ENCODE peak calls at places on chromosomes 12 and 14, in nine cellular contexts. One of them, this sample, is unnamed.

GRCh38 chr14:75429562-75429961 is 1.7 kb downstream of the JDP2 start:
- DNase-seq in thyroid gland: no peak
- DNase-seq in fibroblast of lung: no peak
- DNase-seq in CD4-positive, alpha-beta memory T cell: no peak
- DNase-seq in IMR-90: no peak
- DNase-seq in pancreas: no peak
- DNase-seq in adipocyte: no peak
- DNase-seq in A673: no peak
- DNase-seq in CD8-positive, alpha-beta T cell: no peak
- DNase-seq in this sample: no peak

GRCh38 chr12:72141381-72141780 is 130.8 kb upstream of the TRHDE start:
- DNase-seq in thyroid gland: no peak
- DNase-seq in fibroblast of lung: peak; percentile 2
- DNase-seq in CD4-positive, alpha-beta memory T cell: no peak
- DNase-seq in IMR-90: peak; percentile 28
- DNase-seq in pancreas: no peak
- DNase-seq in adipocyte: peak; percentile 11
- DNase-seq in A673: peak; percentile 57
- DNase-seq in CD8-positive, alpha-beta T cell: no peak
- DNase-seq in this sample: no peak

GRCh38 chr12:123223241-123223668 is 9.7 kb downstream of the MPHOSPH9 start:
- DNase-seq in thyroid gland: no peak
- DNase-seq in fibroblast of lung: no peak
- DNase-seq in CD4-positive, alpha-beta memory T cell: peak; percentile 71
- DNase-seq in IMR-90: no peak
- DNase-seq in pancreas: no peak
- DNase-seq in adipocyte: no peak
- DNase-seq in A673: no peak
- DNase-seq in CD8-positive, alpha-beta T cell: peak; percentile 73
- DNase-seq in this sample: no peak

GRCh38 chr12:48979602-48980388 is 1.7 kb downstream of the WNT1 start:
- DNase-seq in thyroid gland: no peak
- DNase-seq in fibroblast of lung: no peak
- DNase-seq in CD4-positive, alpha-beta memory T cell: peak; percentile 74
- DNase-seq in IMR-90: no peak
- DNase-seq in pancreas: no peak
- DNase-seq in adipocyte: no peak
- DNase-seq in A673: no peak
- DNase-seq in CD8-positive, alpha-beta T cell: peak; percentile 74
- DNase-seq in this sample: no peak

GRCh38 chr14:77027538-77028383 is 747 bp downstream of the IRF2BPL start:
- DNase-seq in thyroid gland: peak; percentile 83
- DNase-seq in fibroblast of lung: peak; percentile 82
- DNase-seq in CD4-positive, alpha-beta memory T cell: peak; percentile 79
- DNase-seq in IMR-90: peak; percentile 81
- DNase-seq in pancreas: peak; percentile 78
- DNase-seq in adipocyte: peak; percentile 85
- DNase-seq in A673: peak; percentile 80
- DNase-seq in CD8-positive, alpha-beta T cell: peak; percentile 82
- DNase-seq in this sample: peak; percentile 89

GRCh38 chr12:12176402-12176801 is 90.4 kb downstream of the LRP6 start:
- DNase-seq in thyroid gland: no peak
- DNase-seq in fibroblast of lung: no peak
- DNase-seq in CD4-positive, alpha-beta memory T cell: no peak
- DNase-seq in IMR-90: no peak
- DNase-seq in pancreas: no peak
- DNase-seq in adipocyte: no peak
- DNase-seq in A673: no peak
- DNase-seq in CD8-positive, alpha-beta T cell: no peak
- DNase-seq in this sample: no peak

GRCh38 chr12:57829025-57829777 is 10.7 kb upstream of the AVIL start:
- DNase-seq in thyroid gland: no peak
- DNase-seq in fibroblast of lung: no peak
- DNase-seq in CD4-positive, alpha-beta memory T cell: no peak
- DNase-seq in IMR-90: no peak
- DNase-seq in pancreas: no peak
- DNase-seq in adipocyte: no peak
- DNase-seq in A673: no peak
- DNase-seq in CD8-positive, alpha-beta T cell: no peak
- DNase-seq in this sample: no peak

GRCh38 chr14:35934499-35934898 is 108.4 kb downstream of the BRMS1L start:
- DNase-seq in thyroid gland: no peak
- DNase-seq in fibroblast of lung: peak; percentile 9
- DNase-seq in CD4-positive, alpha-beta memory T cell: no peak
- DNase-seq in IMR-90: no peak
- DNase-seq in pancreas: no peak
- DNase-seq in adipocyte: no peak
- DNase-seq in A673: no peak
- DNase-seq in CD8-positive, alpha-beta T cell: no peak
- DNase-seq in this sample: no peak

GRCh38 chr12:66823857-66824570 is 145.1 kb upstream of the GRIP1 start:
- DNase-seq in thyroid gland: peak; percentile 12
- DNase-seq in fibroblast of lung: peak; percentile 43
- DNase-seq in CD4-positive, alpha-beta memory T cell: no peak
- DNase-seq in IMR-90: no peak
- DNase-seq in pancreas: no peak
- DNase-seq in adipocyte: peak; percentile 10
- DNase-seq in A673: peak; percentile 3
- DNase-seq in CD8-positive, alpha-beta T cell: no peak
- DNase-seq in this sample: no peak

GRCh38 chr14:50835280-50835679 is 4.3 kb upstream of the NIN start:
- DNase-seq in thyroid gland: no peak
- DNase-seq in fibroblast of lung: peak; percentile 45
- DNase-seq in CD4-positive, alpha-beta memory T cell: peak; percentile 45
- DNase-seq in IMR-90: peak; percentile 73
- DNase-seq in pancreas: no peak
- DNase-seq in adipocyte: no peak
- DNase-seq in A673: peak; percentile 15
- DNase-seq in CD8-positive, alpha-beta T cell: peak; percentile 67
- DNase-seq in this sample: no peak

GRCh38 chr12:122061253-122061652 is 17.3 kb upstream of the MLXIP start:
- DNase-seq in thyroid gland: no peak
- DNase-seq in fibroblast of lung: no peak
- DNase-seq in CD4-positive, alpha-beta memory T cell: no peak
- DNase-seq in IMR-90: no peak
- DNase-seq in pancreas: no peak
- DNase-seq in adipocyte: no peak
- DNase-seq in A673: no peak
- DNase-seq in CD8-positive, alpha-beta T cell: no peak
- DNase-seq in this sample: peak; percentile 57

GRCh38 chr12:129212221-129212630 is 358.9 kb downstream of the GLT1D1 start:
- DNase-seq in thyroid gland: no peak
- DNase-seq in fibroblast of lung: peak; percentile 88
- DNase-seq in CD4-positive, alpha-beta memory T cell: no peak
- DNase-seq in IMR-90: no peak
- DNase-seq in pancreas: no peak
- DNase-seq in adipocyte: no peak
- DNase-seq in A673: no peak
- DNase-seq in CD8-positive, alpha-beta T cell: no peak
- DNase-seq in this sample: no peak

GRCh38 chr12:95731519-95731958 is 59.0 kb downstream of the NTN4 start:
- DNase-seq in thyroid gland: no peak
- DNase-seq in fibroblast of lung: no peak
- DNase-seq in CD4-positive, alpha-beta memory T cell: no peak
- DNase-seq in IMR-90: no peak
- DNase-seq in pancreas: no peak
- DNase-seq in adipocyte: no peak
- DNase-seq in A673: no peak
- DNase-seq in CD8-positive, alpha-beta T cell: no peak
- DNase-seq in this sample: no peak

GRCh38 chr12:29148958-29149690 is at the start of gene FAR2:
- DNase-seq in thyroid gland: no peak
- DNase-seq in fibroblast of lung: peak; percentile 53
- DNase-seq in CD4-positive, alpha-beta memory T cell: peak; percentile 57
- DNase-seq in IMR-90: no peak
- DNase-seq in pancreas: no peak
- DNase-seq in adipocyte: peak; percentile 71
- DNase-seq in A673: peak; percentile 61
- DNase-seq in CD8-positive, alpha-beta T cell: peak; percentile 58
- DNase-seq in this sample: no peak

GRCh38 chr12:64671682-64672081 is 61.4 kb downstream of the RASSF3 start:
- DNase-seq in thyroid gland: no peak
- DNase-seq in fibroblast of lung: no peak
- DNase-seq in CD4-positive, alpha-beta memory T cell: no peak
- DNase-seq in IMR-90: no peak
- DNase-seq in pancreas: no peak
- DNase-seq in adipocyte: no peak
- DNase-seq in A673: peak; percentile 50
- DNase-seq in CD8-positive, alpha-beta T cell: no peak
- DNase-seq in this sample: no peak

GRCh38 chr12:102634216-102634615 is 153.9 kb upstream of the IGF1 start:
- DNase-seq in thyroid gland: no peak
- DNase-seq in fibroblast of lung: peak; percentile 70
- DNase-seq in CD4-positive, alpha-beta memory T cell: no peak
- DNase-seq in IMR-90: peak; percentile 79
- DNase-seq in pancreas: no peak
- DNase-seq in adipocyte: peak; percentile 84
- DNase-seq in A673: no peak
- DNase-seq in CD8-positive, alpha-beta T cell: no peak
- DNase-seq in this sample: no peak

GRCh38 chr12:52414936-52415335 is 8.8 kb upstream of the KRT82 start:
- DNase-seq in thyroid gland: no peak
- DNase-seq in fibroblast of lung: no peak
- DNase-seq in CD4-positive, alpha-beta memory T cell: no peak
- DNase-seq in IMR-90: no peak
- DNase-seq in pancreas: no peak
- DNase-seq in adipocyte: no peak
- DNase-seq in A673: no peak
- DNase-seq in CD8-positive, alpha-beta T cell: no peak
- DNase-seq in this sample: no peak
- H3K36me3 ChIP-seq in thyroid gland: no peaks in the 10 kb centered on the region
- H3K36me3 ChIP-seq in fibroblast of lung: no peaks in the 10 kb centered on the region
- H3K36me3 ChIP-seq in CD4-positive, alpha-beta memory T cell: no peaks in the 10 kb centered on the region
- H3K36me3 ChIP-seq in IMR-90: no peaks in the 10 kb centered on the region
- H3K36me3 ChIP-seq in pancreas: no peaks in the 10 kb centered on the region
- H3K36me3 ChIP-seq in adipocyte: no peaks in the 10 kb centered on the region
- H3K36me3 ChIP-seq in A673: no peaks in the 10 kb centered on the region
- H3K36me3 ChIP-seq in CD8-positive, alpha-beta T cell: no peaks in the 10 kb centered on the region
- H3K36me3 ChIP-seq in this sample: no peaks in the 10 kb centered on the region

GRCh38 chr12:89861086-89861485 is 152.4 kb upstream of the ATP2B1 start:
- DNase-seq in thyroid gland: no peak
- DNase-seq in fibroblast of lung: no peak
- DNase-seq in CD4-positive, alpha-beta memory T cell: no peak
- DNase-seq in IMR-90: peak; percentile 26
- DNase-seq in pancreas: no peak
- DNase-seq in adipocyte: no peak
- DNase-seq in A673: no peak
- DNase-seq in CD8-positive, alpha-beta T cell: no peak
- DNase-seq in this sample: no peak

GRCh38 chr12:89858718-89859117 is 150.1 kb upstream of the ATP2B1 start:
- DNase-seq in thyroid gland: no peak
- DNase-seq in fibroblast of lung: no peak
- DNase-seq in CD4-positive, alpha-beta memory T cell: no peak
- DNase-seq in IMR-90: no peak
- DNase-seq in pancreas: no peak
- DNase-seq in adipocyte: no peak
- DNase-seq in A673: no peak
- DNase-seq in CD8-positive, alpha-beta T cell: no peak
- DNase-seq in this sample: no peak

GRCh38 chr12:89856431-89856830 is 147.8 kb upstream of the ATP2B1 start:
- DNase-seq in thyroid gland: no peak
- DNase-seq in fibroblast of lung: peak; percentile 87
- DNase-seq in CD4-positive, alpha-beta memory T cell: no peak
- DNase-seq in IMR-90: peak; percentile 72
- DNase-seq in pancreas: no peak
- DNase-seq in adipocyte: no peak
- DNase-seq in A673: peak; percentile 19
- DNase-seq in CD8-positive, alpha-beta T cell: no peak
- DNase-seq in this sample: no peak

GRCh38 chr12:89859513-89860220 is 151.0 kb upstream of the ATP2B1 start:
- DNase-seq in thyroid gland: no peak
- DNase-seq in fibroblast of lung: no peak
- DNase-seq in CD4-positive, alpha-beta memory T cell: no peak
- DNase-seq in IMR-90: no peak
- DNase-seq in pancreas: no peak
- DNase-seq in adipocyte: no peak
- DNase-seq in A673: no peak
- DNase-seq in CD8-positive, alpha-beta T cell: no peak
- DNase-seq in this sample: no peak

GRCh38 chr12:89857652-89858274 is 149.1 kb upstream of the ATP2B1 start:
- DNase-seq in thyroid gland: no peak
- DNase-seq in fibroblast of lung: no peak
- DNase-seq in CD4-positive, alpha-beta memory T cell: no peak
- DNase-seq in IMR-90: no peak
- DNase-seq in pancreas: no peak
- DNase-seq in adipocyte: no peak
- DNase-seq in A673: no peak
- DNase-seq in CD8-positive, alpha-beta T cell: no peak
- DNase-seq in this sample: no peak
- H3K4me1 ChIP-seq in thyroid gland: no peaks in the 10 kb centered on the region
- H3K4me1 ChIP-seq in fibroblast of lung: no peaks in the 10 kb centered on the region
- H3K4me1 ChIP-seq in CD4-positive, alpha-beta memory T cell: peaks cover 56% of the 10 kb centered on the region
- H3K4me1 ChIP-seq in IMR-90: peaks cover 3% of the 10 kb centered on the region
- H3K4me1 ChIP-seq in pancreas: no peaks in the 10 kb centered on the region
- H3K4me1 ChIP-seq in adipocyte: no peaks in the 10 kb centered on the region
- H3K4me1 ChIP-seq in A673: no peaks in the 10 kb centered on the region
- H3K4me1 ChIP-seq in CD8-positive, alpha-beta T cell: peaks cover 21% of the 10 kb centered on the region
- H3K4me1 ChIP-seq in this sample: no peaks in the 10 kb centered on the region

GRCh38 chr14:101587403-101587998 is 26.2 kb downstream of the DIO3 start:
- DNase-seq in thyroid gland: no peak
- DNase-seq in fibroblast of lung: peak; percentile 3
- DNase-seq in CD4-positive, alpha-beta memory T cell: no peak
- DNase-seq in IMR-90: no peak
- DNase-seq in pancreas: no peak
- DNase-seq in adipocyte: no peak
- DNase-seq in A673: no peak
- DNase-seq in CD8-positive, alpha-beta T cell: peak; percentile 27
- DNase-seq in this sample: no peak
- H3K4me3 ChIP-seq in thyroid gland: no peak overlapping the region
- H3K4me3 ChIP-seq in fibroblast of lung: no peak overlapping the region
- H3K4me3 ChIP-seq in CD4-positive, alpha-beta memory T cell: no peak overlapping the region
- H3K4me3 ChIP-seq in IMR-90: no peak overlapping the region
- H3K4me3 ChIP-seq in pancreas: no peak overlapping the region
- H3K4me3 ChIP-seq in adipocyte: no peak overlapping the region
- H3K4me3 ChIP-seq in A673: no peak overlapping the region
- H3K4me3 ChIP-seq in CD8-positive, alpha-beta T cell: no peak overlapping the region
- H3K4me3 ChIP-seq in this sample: no peak overlapping the region

DNA sequence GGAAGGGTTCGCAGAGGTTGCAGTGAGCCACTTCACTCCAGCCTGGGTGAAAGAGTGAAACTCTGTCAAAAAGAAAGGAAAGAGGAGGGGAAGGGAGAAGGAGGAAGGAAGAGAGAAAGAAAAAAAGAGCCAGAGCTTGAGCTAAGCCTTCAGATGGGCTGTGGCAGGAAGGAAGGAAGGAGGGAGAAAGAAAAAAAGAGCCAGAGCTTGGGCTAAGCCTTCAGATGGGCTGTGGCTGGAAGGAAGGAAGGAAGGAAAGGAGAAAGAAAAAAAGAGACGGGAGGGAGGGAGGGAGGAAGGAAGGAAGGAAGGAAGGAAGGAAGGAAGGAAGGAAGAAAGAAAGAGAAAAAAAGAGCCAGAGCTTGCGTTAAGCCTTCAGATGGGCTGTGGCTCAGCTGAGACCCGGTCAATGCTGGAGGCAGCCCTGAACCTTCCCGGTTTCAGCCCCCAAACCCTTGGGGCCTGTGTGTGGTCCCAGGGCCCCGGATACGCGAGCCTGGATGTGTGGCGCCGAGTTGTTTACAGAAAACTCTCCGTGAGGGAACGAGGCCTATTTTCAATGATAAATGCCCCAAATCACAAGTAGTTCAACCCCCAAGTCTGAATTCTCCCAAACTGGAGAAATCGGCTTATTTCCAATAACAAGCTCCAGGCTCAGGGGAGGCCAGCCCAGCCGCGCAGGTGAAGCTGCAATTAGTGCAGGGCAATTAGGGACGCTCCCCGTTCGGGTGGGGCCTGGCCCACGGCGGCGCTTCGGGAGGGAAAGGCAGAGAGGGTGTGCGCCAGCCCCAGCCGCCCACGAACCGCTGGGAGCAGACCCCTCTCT is 13.8 kb upstream of the ANKRD9 start:
- DNase-seq in thyroid gland: no peak
- DNase-seq in fibroblast of lung: no peak
- DNase-seq in CD4-positive, alpha-beta memory T cell: no peak
- DNase-seq in IMR-90: no peak
- DNase-seq in pancreas: no peak
- DNase-seq in adipocyte: no peak
- DNase-seq in A673: peak; percentile 84
- DNase-seq in CD8-positive, alpha-beta T cell: no peak
- DNase-seq in this sample: no peak
- H3K36me3 ChIP-seq in thyroid gland: no peaks in the 10 kb centered on the region
- H3K36me3 ChIP-seq in fibroblast of lung: no peaks in the 10 kb centered on the region
- H3K36me3 ChIP-seq in CD4-positive, alpha-beta memory T cell: no peaks in the 10 kb centered on the region
- H3K36me3 ChIP-seq in IMR-90: no peaks in the 10 kb centered on the region
- H3K36me3 ChIP-seq in pancreas: no peaks in the 10 kb centered on the region
- H3K36me3 ChIP-seq in adipocyte: no peaks in the 10 kb centered on the region
- H3K36me3 ChIP-seq in A673: no peaks in the 10 kb centered on the region
- H3K36me3 ChIP-seq in CD8-positive, alpha-beta T cell: no peaks in the 10 kb centered on the region
- H3K36me3 ChIP-seq in this sample: no peaks in the 10 kb centered on the region